ENCODE peak calls at places on chromosomes 7 and 10, in four cellular contexts. One of them, this sample, is unnamed.

GRCh38 chr10:32983333-32983909 is 25.4 kb upstream of the ITGB1 start:
- DNase-seq in cardiac fibroblast: peak; percentile 85
- DNase-seq in neural crest cell: no peak
- DNase-seq in left cardiac atrium: no peak
- DNase-seq in this sample: peak; percentile 52

GRCh38 chr10:5708356-5708755 is 23.7 kb downstream of the TASOR2 start:
- DNase-seq in cardiac fibroblast: no peak
- DNase-seq in neural crest cell: no peak
- DNase-seq in left cardiac atrium: no peak
- DNase-seq in this sample: no peak

GRCh38 chr7:91657386-91658120 is 222.9 kb downstream of the MTERF1 start:
- DNase-seq in cardiac fibroblast: peak; percentile 93
- DNase-seq in neural crest cell: no peak
- DNase-seq in left cardiac atrium: no peak
- DNase-seq in this sample: no peak

GRCh38 chr7:2017483-2017891 is 215.3 kb downstream of the MAD1L1 start:
- DNase-seq in cardiac fibroblast: no peak
- DNase-seq in neural crest cell: no peak
- DNase-seq in left cardiac atrium: peak; percentile 11
- DNase-seq in this sample: no peak

GRCh38 chr7:143343596-143343995 is 18.9 kb downstream of the FAM131B start:
- DNase-seq in cardiac fibroblast: no peak
- DNase-seq in neural crest cell: no peak
- DNase-seq in left cardiac atrium: no peak
- DNase-seq in this sample: no peak

GRCh38 chr7:112207106-112207592 is 654 bp downstream of the ZNF277 start:
- DNase-seq in cardiac fibroblast: no peak
- DNase-seq in neural crest cell: no peak
- DNase-seq in left cardiac atrium: no peak
- DNase-seq in this sample: no peak

GRCh38 chr7:94288091-94288490 is 106.6 kb upstream of the COL1A2 start:
- DNase-seq in cardiac fibroblast: no peak
- DNase-seq in neural crest cell: no peak
- DNase-seq in left cardiac atrium: no peak
- DNase-seq in this sample: no peak

GRCh38 chr7:1366801-1367405 is 92.4 kb downstream of the MICALL2 start:
- DNase-seq in cardiac fibroblast: no peak
- DNase-seq in neural crest cell: no peak
- DNase-seq in left cardiac atrium: no peak
- DNase-seq in this sample: no peak

This sample was measured in hepatocyte.